ENCODE peak calls at places on chromosomes 11 and 22, in seven cellular contexts. One of them, this sample, is unnamed.

GRCh38 chr22:28111501-28111900 is 192.4 kb upstream of the PITPNB start:
- DNase-seq in posterior cingulate gyrus: no peak
- DNase-seq in cardiac septum: no peak
- DNase-seq in PC-3: no peak
- DNase-seq in RPMI7951: no peak
- DNase-seq in NCI-H1417: no peak
- DNase-seq in T follicular helper cell: no peak
- DNase-seq in this sample: no peak

GRCh38 chr11:130178441-130178971 is 18.9 kb downstream of the ST14 start:
- DNase-seq in posterior cingulate gyrus: no peak
- DNase-seq in cardiac septum: no peak
- DNase-seq in PC-3: no peak
- DNase-seq in RPMI7951: peak; percentile 59
- DNase-seq in NCI-H1417: no peak
- DNase-seq in T follicular helper cell: no peak
- DNase-seq in this sample: no peak

GRCh38 chr22:39622881-39623367 is 52.4 kb downstream of the CACNA1I start:
- DNase-seq in posterior cingulate gyrus: peak; percentile 59
- DNase-seq in cardiac septum: no peak
- DNase-seq in PC-3: peak; percentile 36
- DNase-seq in RPMI7951: peak; percentile 15
- DNase-seq in NCI-H1417: no peak
- DNase-seq in T follicular helper cell: peak; percentile 63
- DNase-seq in this sample: peak; percentile 33

GRCh38 chr22:38315801-38316339 is 1.4 kb downstream of the CSNK1E start:
- DNase-seq in posterior cingulate gyrus: no peak
- DNase-seq in cardiac septum: no peak
- DNase-seq in PC-3: no peak
- DNase-seq in RPMI7951: peak; percentile 17
- DNase-seq in NCI-H1417: no peak
- DNase-seq in T follicular helper cell: no peak
- DNase-seq in this sample: no peak

GRCh38 chr11:69864589-69864929 is 45.3 kb upstream of the FGF3 start:
- DNase-seq in posterior cingulate gyrus: no peak
- DNase-seq in cardiac septum: peak; percentile 35
- DNase-seq in PC-3: no peak
- DNase-seq in RPMI7951: no peak
- DNase-seq in NCI-H1417: no peak
- DNase-seq in T follicular helper cell: no peak
- DNase-seq in this sample: no peak

GRCh38 chr11:107591446-107592236 is 694 bp downstream of the ELMOD1 start:
- DNase-seq in posterior cingulate gyrus: peak; percentile 11
- DNase-seq in cardiac septum: no peak
- DNase-seq in PC-3: peak; percentile 29
- DNase-seq in RPMI7951: no peak
- DNase-seq in NCI-H1417: peak; percentile 78
- DNase-seq in T follicular helper cell: no peak
- DNase-seq in this sample: peak; percentile 23

GRCh38 chr22:27203276-27203660 is 545.9 kb downstream of the MIAT start:
- DNase-seq in posterior cingulate gyrus: no peak
- DNase-seq in cardiac septum: no peak
- DNase-seq in PC-3: no peak
- DNase-seq in RPMI7951: no peak
- DNase-seq in NCI-H1417: no peak
- DNase-seq in T follicular helper cell: no peak
- DNase-seq in this sample: no peak

GRCh38 chr22:25148149-25148691 is 51.4 kb upstream of the CRYBB3 start:
- DNase-seq in posterior cingulate gyrus: no peak
- DNase-seq in cardiac septum: no peak
- DNase-seq in PC-3: no peak
- DNase-seq in RPMI7951: no peak
- DNase-seq in NCI-H1417: no peak
- DNase-seq in T follicular helper cell: no peak
- DNase-seq in this sample: no peak

GRCh38 chr11:101441747-101442146 is 142.1 kb downstream of the TRPC6 start:
- DNase-seq in posterior cingulate gyrus: no peak
- DNase-seq in cardiac septum: no peak
- DNase-seq in PC-3: peak; percentile 58
- DNase-seq in RPMI7951: no peak
- DNase-seq in NCI-H1417: no peak
- DNase-seq in T follicular helper cell: no peak
- DNase-seq in this sample: no peak

GRCh38 chr11:130209944-130210854 is 50.6 kb downstream of the ST14 start:
- DNase-seq in posterior cingulate gyrus: no peak
- DNase-seq in cardiac septum: peak; percentile 75
- DNase-seq in PC-3: no peak
- DNase-seq in RPMI7951: no peak
- DNase-seq in NCI-H1417: no peak
- DNase-seq in T follicular helper cell: no peak
- DNase-seq in this sample: no peak

GRCh38 chr22:29166180-29166579 is 39.5 kb upstream of the EMID1 start:
- DNase-seq in posterior cingulate gyrus: no peak
- DNase-seq in cardiac septum: peak; percentile 9
- DNase-seq in PC-3: no peak
- DNase-seq in RPMI7951: no peak
- DNase-seq in NCI-H1417: no peak
- DNase-seq in T follicular helper cell: no peak
- DNase-seq in this sample: no peak

GRCh38 chr11:73623651-73624050 is 22.7 kb upstream of the PLEKHB1 start:
- DNase-seq in posterior cingulate gyrus: no peak
- DNase-seq in cardiac septum: no peak
- DNase-seq in PC-3: no peak
- DNase-seq in RPMI7951: no peak
- DNase-seq in NCI-H1417: no peak
- DNase-seq in T follicular helper cell: no peak
- DNase-seq in this sample: peak; percentile 64

GRCh38 chr11:113504586-113504985 is 29.4 kb upstream of the DRD2 start:
- DNase-seq in posterior cingulate gyrus: no peak
- DNase-seq in cardiac septum: no peak
- DNase-seq in PC-3: no peak
- DNase-seq in RPMI7951: no peak
- DNase-seq in NCI-H1417: no peak
- DNase-seq in T follicular helper cell: no peak
- DNase-seq in this sample: peak; percentile 13

GRCh38 chr11:124642628-124643027 is 20.0 kb downstream of the TBRG1 start:
- DNase-seq in posterior cingulate gyrus: no peak
- DNase-seq in cardiac septum: no peak
- DNase-seq in PC-3: no peak
- DNase-seq in RPMI7951: no peak
- DNase-seq in NCI-H1417: no peak
- DNase-seq in T follicular helper cell: no peak
- DNase-seq in this sample: no peak

GRCh38 chr11:71251159-71251721 is 1.1 kb downstream of the SHANK2 start:
- DNase-seq in posterior cingulate gyrus: peak; percentile 50
- DNase-seq in cardiac septum: no peak
- DNase-seq in PC-3: peak; percentile 41
- DNase-seq in RPMI7951: no peak
- DNase-seq in NCI-H1417: peak; percentile 85
- DNase-seq in T follicular helper cell: no peak
- DNase-seq in this sample: no peak

GRCh38 chr22:48181168-48181955 is 1418.9 kb downstream of the TBC1D22A start:
- DNase-seq in posterior cingulate gyrus: no peak
- DNase-seq in cardiac septum: no peak
- DNase-seq in PC-3: no peak
- DNase-seq in RPMI7951: no peak
- DNase-seq in NCI-H1417: no peak
- DNase-seq in T follicular helper cell: no peak
- DNase-seq in this sample: peak; percentile 15

GRCh38 chr11:74195828-74196227 is 24.7 kb downstream of the PPME1 start:
- DNase-seq in posterior cingulate gyrus: no peak
- DNase-seq in cardiac septum: no peak
- DNase-seq in PC-3: peak; percentile 28
- DNase-seq in RPMI7951: no peak
- DNase-seq in NCI-H1417: peak; percentile 15
- DNase-seq in T follicular helper cell: no peak
- DNase-seq in this sample: no peak

GRCh38 chr22:32331236-32331917 is 26.3 kb upstream of the RFPL3 start:
- DNase-seq in posterior cingulate gyrus: no peak
- DNase-seq in cardiac septum: no peak
- DNase-seq in PC-3: no peak
- DNase-seq in RPMI7951: no peak
- DNase-seq in NCI-H1417: no peak
- DNase-seq in T follicular helper cell: no peak
- DNase-seq in this sample: no peak

GRCh38 chr22:31683181-31684105 is 21.4 kb upstream of the PISD start:
- DNase-seq in posterior cingulate gyrus: no peak
- DNase-seq in cardiac septum: no peak
- DNase-seq in PC-3: no peak
- DNase-seq in RPMI7951: no peak
- DNase-seq in NCI-H1417: no peak
- DNase-seq in T follicular helper cell: no peak
- DNase-seq in this sample: no peak

GRCh38 chr22:30921108-30921507 is 47.5 kb downstream of the MORC2 start:
- DNase-seq in posterior cingulate gyrus: no peak
- DNase-seq in cardiac septum: peak; percentile 14
- DNase-seq in PC-3: no peak
- DNase-seq in RPMI7951: peak; percentile 1
- DNase-seq in NCI-H1417: no peak
- DNase-seq in T follicular helper cell: no peak
- DNase-seq in this sample: no peak

GRCh38 chr11:78453140-78453935 is 35.7 kb upstream of the GAB2 start:
- DNase-seq in posterior cingulate gyrus: no peak
- DNase-seq in cardiac septum: no peak
- DNase-seq in PC-3: no peak
- DNase-seq in RPMI7951: no peak
- DNase-seq in NCI-H1417: no peak
- DNase-seq in T follicular helper cell: no peak
- DNase-seq in this sample: no peak

GRCh38 chr11:117498791-117499190 is 171.1 kb downstream of the CEP164 start:
- DNase-seq in posterior cingulate gyrus: no peak
- DNase-seq in cardiac septum: no peak
- DNase-seq in PC-3: no peak
- DNase-seq in RPMI7951: no peak
- DNase-seq in NCI-H1417: peak; percentile 72
- DNase-seq in T follicular helper cell: no peak
- DNase-seq in this sample: no peak

GRCh38 chr22:44159230-44159629 is 21.5 kb upstream of the PARVG start:
- DNase-seq in posterior cingulate gyrus: no peak
- DNase-seq in cardiac septum: no peak
- DNase-seq in PC-3: no peak
- DNase-seq in RPMI7951: no peak
- DNase-seq in NCI-H1417: no peak
- DNase-seq in T follicular helper cell: no peak
- DNase-seq in this sample: no peak

GRCh38 chr11:123483058-123483457 is 53.0 kb downstream of the GRAMD1B start:
- DNase-seq in posterior cingulate gyrus: no peak
- DNase-seq in cardiac septum: no peak
- DNase-seq in PC-3: peak; percentile 95
- DNase-seq in RPMI7951: peak; percentile 72
- DNase-seq in NCI-H1417: no peak
- DNase-seq in T follicular helper cell: no peak
- DNase-seq in this sample: no peak

GRCh38 chr11:118338637-118339061 is 3.9 kb downstream of the CD3D start:
- DNase-seq in posterior cingulate gyrus: no peak
- DNase-seq in cardiac septum: no peak
- DNase-seq in PC-3: no peak
- DNase-seq in RPMI7951: no peak
- DNase-seq in NCI-H1417: no peak
- DNase-seq in T follicular helper cell: peak; percentile 90
- DNase-seq in this sample: no peak

GRCh38 chr11:123062892-123063395 is 1.0 kb upstream of the HSPA8 start:
- DNase-seq in posterior cingulate gyrus: no peak
- DNase-seq in cardiac septum: no peak
- DNase-seq in PC-3: peak; percentile 33
- DNase-seq in RPMI7951: peak; percentile 67
- DNase-seq in NCI-H1417: no peak
- DNase-seq in T follicular helper cell: no peak
- DNase-seq in this sample: no peak

GRCh38 chr11:57635236-57635635 is 14.5 kb downstream of the YPEL4 start:
- DNase-seq in posterior cingulate gyrus: no peak
- DNase-seq in cardiac septum: peak; percentile 19
- DNase-seq in PC-3: no peak
- DNase-seq in RPMI7951: no peak
- DNase-seq in NCI-H1417: no peak
- DNase-seq in T follicular helper cell: no peak
- DNase-seq in this sample: no peak

GRCh38 chr22:26273011-26273675 is 103.9 kb downstream of the SEZ6L start:
- DNase-seq in posterior cingulate gyrus: peak; percentile 67
- DNase-seq in cardiac septum: no peak
- DNase-seq in PC-3: no peak
- DNase-seq in RPMI7951: no peak
- DNase-seq in NCI-H1417: no peak
- DNase-seq in T follicular helper cell: no peak
- DNase-seq in this sample: peak; percentile 91

GRCh38 chr11:57732661-57733060 is 8.6 kb upstream of the SELENOH start:
- DNase-seq in posterior cingulate gyrus: no peak
- DNase-seq in cardiac septum: no peak
- DNase-seq in PC-3: no peak
- DNase-seq in RPMI7951: no peak
- DNase-seq in NCI-H1417: no peak
- DNase-seq in T follicular helper cell: no peak
- DNase-seq in this sample: no peak

GRCh38 chr11:61090092-61090491 is 12.2 kb upstream of the CD5 start:
- DNase-seq in posterior cingulate gyrus: no peak
- DNase-seq in cardiac septum: peak; percentile 12
- DNase-seq in PC-3: no peak
- DNase-seq in RPMI7951: no peak
- DNase-seq in NCI-H1417: no peak
- DNase-seq in T follicular helper cell: no peak
- DNase-seq in this sample: no peak

GRCh38 chr11:74020537-74020936 is 11.7 kb upstream of the UCP3 start:
- DNase-seq in posterior cingulate gyrus: no peak
- DNase-seq in cardiac septum: peak; percentile 38
- DNase-seq in PC-3: no peak
- DNase-seq in RPMI7951: no peak
- DNase-seq in NCI-H1417: no peak
- DNase-seq in T follicular helper cell: no peak
- DNase-seq in this sample: peak; percentile 24

GRCh38 chr11:118304809-118305248 is 299 bp downstream of the CD3E start:
- DNase-seq in posterior cingulate gyrus: no peak
- DNase-seq in cardiac septum: no peak
- DNase-seq in PC-3: no peak
- DNase-seq in RPMI7951: no peak
- DNase-seq in NCI-H1417: no peak
- DNase-seq in T follicular helper cell: no peak
- DNase-seq in this sample: no peak

GRCh38 chr11:28384418-28384817 is 276.2 kb downstream of the METTL15 start:
- DNase-seq in posterior cingulate gyrus: no peak
- DNase-seq in cardiac septum: no peak
- DNase-seq in PC-3: peak; percentile 67
- DNase-seq in RPMI7951: peak; percentile 95
- DNase-seq in NCI-H1417: no peak
- DNase-seq in T follicular helper cell: no peak
- DNase-seq in this sample: no peak

GRCh38 chr11:117572671-117573070 is 224.3 kb downstream of the DSCAML1 start:
- DNase-seq in posterior cingulate gyrus: no peak
- DNase-seq in cardiac septum: peak; percentile 58
- DNase-seq in PC-3: no peak
- DNase-seq in RPMI7951: no peak
- DNase-seq in NCI-H1417: peak; percentile 14
- DNase-seq in T follicular helper cell: no peak
- DNase-seq in this sample: no peak